ENCODE peak calls at places on chromosome 17, in five cellular contexts. A is globus pallidus, Q is KG1, W is iPS DF 6.9, D is H9. C is an unnamed sample.

GRCh38 chr17:74426551-74427047 is 5.3 kb upstream of the GPRC5C start:
- DNase-seq in A (no peak), Q (no peak), W (no peak), D (no peak), C (no peak)

GRCh38 chr17:48610282-48611211 is at the start of gene HOXB7:
- DNase-seq in A (no peak), Q (no peak), W (no peak), D (peak), C (peak)

GRCh38 chr17:47708864-47709541 is 15.0 kb downstream of the TBKBP1 start:
- DNase-seq in A (no peak), Q (no peak), W (no peak), D (peak), C (no peak)

GRCh38 chr17:2635241-2635640 is 41.8 kb downstream of the PAFAH1B1 start:
- DNase-seq in A (no peak), Q (no peak), W (no peak), D (no peak), C (no peak)

GRCh38 chr17:64647817-64648216 is 14.3 kb downstream of the SMURF2 start:
- DNase-seq in A (no peak), Q (no peak), W (no peak), D (no peak), C (no peak)

GRCh38 chr17:19000531-19001011 is 4.0 kb downstream of the FAM83G start:
- DNase-seq in A (no peak), Q (no peak), W (no peak), D (no peak), C (no peak)

GRCh38 chr17:40021471-40021961 is 6.3 kb downstream of the CSF3 start:
- DNase-seq in A (no peak), Q (no peak), W (no peak), D (no peak), C (peak)

GRCh38 chr17:61986898-61987297 is 59.1 kb upstream of the INTS2 start:
- DNase-seq in A (no peak), Q (no peak), W (no peak), D (no peak), C (no peak)

GRCh38 chr17:40510328-40510648 is 8.9 kb upstream of the TNS4 start:
- DNase-seq in A (no peak), Q (no peak), W (no peak), D (no peak), C (no peak)

GRCh38 chr17:36851230-36851629 is 86.0 kb upstream of the LHX1 start:
- DNase-seq in A (no peak), Q (no peak), W (no peak), D (no peak), C (no peak)

GRCh38 chr17:17739388-17740066 is 58.3 kb downstream of the RAI1 start:
- DNase-seq in A (peak), Q (no peak), W (no peak), D (no peak), C (no peak)

GRCh38 chr17:81537856-81538555 is 9.8 kb downstream of the FSCN2 start:
- DNase-seq in A (no peak), Q (no peak), W (no peak), D (no peak), C (no peak)

GRCh38 chr17:63039899-63040602 is 74.0 kb downstream of the TANC2 start:
- DNase-seq in A (peak), Q (no peak), W (no peak), D (no peak), C (no peak)